ENCODE peak calls at places on chromosomes 5 and 9, in five cellular contexts. C is OCI-LY7, R is psoas muscle, N is fibroblast of lung, S is sigmoid colon. B is an unnamed sample.

GRCh38 chr9:4762889-4763521 is 22.0 kb upstream of the AK3 start:
- DNase-seq in C (no peak), R (no peak), N (no peak), S (peak), B (no peak)

GRCh38 chr5:10578869-10579268 is 15.0 kb downstream of the ANKRD33B start:
- DNase-seq in C (peak), R (no peak), N (no peak), S (no peak), B (no peak)

GRCh38 chr9:6354072-6354686 is 26.0 kb downstream of the TPD52L3 start:
- DNase-seq in C (peak), R (no peak), N (peak), S (no peak), B (peak)

GRCh38 chr5:33479321-33479720 is 38.6 kb downstream of the TARS1 start:
- DNase-seq in C (no peak), R (no peak), N (no peak), S (no peak), B (no peak)

GRCh38 chr5:164119806-164120440 is 614.5 kb downstream of the MAT2B start:
- DNase-seq in C (no peak), R (no peak), N (peak), S (no peak), B (peak)

GRCh38 chr9:20319641-20320337 is 302.5 kb downstream of the MLLT3 start:
- DNase-seq in C (no peak), R (no peak), N (peak), S (no peak), B (peak)

GRCh38 chr5:135213034-135213386 is 179.0 kb upstream of the PITX1 start:
- DNase-seq in C (no peak), R (no peak), N (no peak), S (no peak), B (no peak)

GRCh38 chr5:54990751-54991349 is 5.5 kb upstream of the ESM1 start:
- DNase-seq in C (no peak), R (no peak), N (peak), S (no peak), B (peak)

GRCh38 chr9:105191508-105192118 is 52.8 kb upstream of the SLC44A1 start:
- DNase-seq in C (no peak), R (no peak), N (peak), S (no peak), B (no peak)

GRCh38 chr5:53323943-53324642 is 156.3 kb upstream of the FST start:
- DNase-seq in C (no peak), R (no peak), N (no peak), S (no peak), B (peak)

GRCh38 chr5:58069846-58070245 is 390.0 kb downstream of the PLK2 start:
- DNase-seq in C (no peak), R (no peak), N (no peak), S (no peak), B (no peak)

GRCh38 chr9:88782931-88783451 is 208.3 kb upstream of the S1PR3 start:
- DNase-seq in C (no peak), R (no peak), N (no peak), S (no peak), B (no peak)

GRCh38 chr5:140261403-140262171 is 41.3 kb downstream of the PFDN1 start:
- DNase-seq in C (no peak), R (peak), N (peak), S (peak), B (peak)

GRCh38 chr9:110015759-110016158 is 192.2 kb downstream of the C9orf152 start:
- DNase-seq in C (no peak), R (no peak), N (peak), S (no peak), B (peak)

GRCh38 chr5:143495823-143496275 is 92.4 kb upstream of the NR3C1 start:
- DNase-seq in C (no peak), R (no peak), N (peak), S (no peak), B (peak)

GRCh38 chr5:669111-669841 is 23.9 kb downstream of the TPPP start:
- DNase-seq in C (peak), R (no peak), N (no peak), S (peak), B (no peak)

GRCh38 chr9:105157178-105157583 is 87.3 kb upstream of the SLC44A1 start:
- DNase-seq in C (peak), R (peak), N (peak), S (peak), B (peak)

GRCh38 chr9:104882574-104882973 is 45.4 kb downstream of the ABCA1 start:
- DNase-seq in C (no peak), R (no peak), N (no peak), S (no peak), B (no peak)

GRCh38 chr5:68027519-68027918 is 188.0 kb upstream of the PIK3R1 start:
- DNase-seq in C (no peak), R (no peak), N (peak), S (peak), B (peak)

GRCh38 chr5:172910828-172911627 is 48.2 kb upstream of the RPL26L1 start:
- DNase-seq in C (peak), R (peak), N (peak), S (peak), B (peak)

DNA sequence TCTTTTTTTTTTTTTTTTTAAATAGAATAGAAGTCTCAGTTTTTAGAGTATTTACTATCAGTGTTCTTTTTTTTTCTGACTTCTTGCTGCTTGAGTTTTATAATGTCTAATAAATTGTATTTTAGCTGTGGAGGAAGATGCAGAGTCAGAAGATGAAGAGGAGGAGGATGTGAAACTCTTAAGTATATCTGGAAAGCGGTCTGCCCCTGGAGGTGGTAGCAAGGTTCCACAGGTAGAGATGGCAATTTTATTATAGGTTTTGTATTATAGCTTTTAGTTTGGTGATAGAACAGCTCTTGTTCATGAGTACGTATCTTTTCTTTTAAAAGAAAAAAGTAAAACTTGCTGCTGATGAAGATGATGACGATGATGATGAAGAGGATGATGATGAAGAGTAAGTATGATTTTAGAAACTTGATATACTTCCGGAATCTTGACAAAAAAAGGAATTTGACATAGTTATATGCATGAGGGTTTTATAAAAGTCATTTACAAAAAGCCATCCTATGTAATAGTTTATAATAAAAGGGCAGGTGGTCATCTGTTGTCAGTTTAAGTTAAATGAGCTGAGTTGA is 5.0 kb downstream of the NPM1 start:
- DNase-seq in C (no peak), R (no peak), N (no peak), S (no peak), B (no peak)
- TF ChIP-seq CTCF in C (peak), R (no peak), N (no peak), S (no peak), B (no peak)

DNA sequence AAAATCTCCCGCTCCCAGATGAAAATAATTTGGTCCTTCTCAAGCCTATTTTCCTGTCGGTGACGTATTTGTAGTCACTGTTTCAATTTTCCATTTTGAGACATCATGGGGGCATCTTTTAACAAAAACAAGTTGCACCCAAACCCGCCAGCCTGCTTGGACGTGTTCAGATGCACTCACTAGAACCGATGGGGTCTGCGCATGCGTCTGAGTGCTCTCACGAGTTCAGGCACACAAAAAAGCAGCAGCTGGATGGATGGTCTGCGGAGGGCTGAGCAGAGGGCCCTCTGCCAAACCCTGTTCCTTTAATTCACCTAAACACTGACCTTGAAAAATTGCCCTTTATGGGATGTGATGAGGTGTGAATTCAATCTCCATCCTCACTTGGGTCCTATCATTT is 252.0 kb downstream of the NFIB start:
- DNase-seq in C (no peak), R (no peak), N (peak), S (no peak), B (no peak)
- TF ChIP-seq CTCF in C (no peak), R (no peak), N (no peak), S (no peak), B (no peak)

GRCh38 chr5:115586525-115587146 is 15.6 kb downstream of the TICAM2 start:
- DNase-seq in C (peak), R (no peak), N (peak), S (no peak), B (peak)
- TF ChIP-seq CTCF in C (peak), R (peak), N (peak), S (peak), B (peak)

GRCh38 chr5:111461261-111461671 is 51.1 kb downstream of the STARD4 start:
- DNase-seq in C (peak), R (no peak), N (peak), S (no peak), B (peak)
- TF ChIP-seq CTCF in C (peak), R (no peak), N (no peak), S (no peak), B (peak)

GRCh38 chr9:90872835-90873294 is 71.2 kb downstream of the SYK start:
- DNase-seq in C (no peak), R (no peak), N (no peak), S (no peak), B (no peak)

GRCh38 chr9:90871327-90871935 is 69.8 kb downstream of the SYK start:
- DNase-seq in C (no peak), R (no peak), N (no peak), S (no peak), B (no peak)

GRCh38 chr9:90873422-90873821 is 71.8 kb downstream of the SYK start:
- DNase-seq in C (no peak), R (no peak), N (no peak), S (no peak), B (no peak)

GRCh38 chr9:90870646-90871326 is 69.2 kb downstream of the SYK start:
- DNase-seq in C (peak), R (no peak), N (peak), S (no peak), B (peak)

DNA sequence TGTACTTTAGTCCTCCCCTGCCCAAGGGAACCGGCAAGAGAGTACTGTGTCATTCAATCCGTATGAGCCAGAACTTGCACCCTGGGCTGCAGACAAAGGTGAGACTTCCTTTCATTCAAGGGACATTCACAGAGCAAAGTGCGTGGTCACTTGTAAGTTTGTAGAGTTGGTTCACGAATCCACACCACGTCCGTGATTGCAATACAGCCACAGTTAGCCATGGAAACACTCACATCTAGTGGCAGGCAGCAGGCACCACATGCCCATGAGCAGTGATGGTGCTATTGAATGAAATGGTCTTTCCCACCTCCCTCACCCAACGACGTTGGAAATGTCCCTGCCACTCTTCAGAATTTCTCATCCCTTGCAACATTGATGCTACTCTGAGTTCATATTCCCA is 72.6 kb downstream of the SYK start:
- DNase-seq in C (no peak), R (no peak), N (no peak), S (no peak), B (no peak)
- TF ChIP-seq CTCF in C (no peak), R (no peak), N (no peak), S (no peak), B (peak)

GRCh38 chr9:77945798-77946197 is 85.8 kb downstream of the GNAQ start:
- DNase-seq in C (no peak), R (no peak), N (no peak), S (no peak), B (no peak)

GRCh38 chr9:77939149-77939668 is 92.4 kb downstream of the GNAQ start:
- DNase-seq in C (no peak), R (no peak), N (no peak), S (no peak), B (no peak)

GRCh38 chr9:77946969-77947368 is 84.6 kb downstream of the GNAQ start:
- DNase-seq in C (no peak), R (no peak), N (no peak), S (no peak), B (no peak)

GRCh38 chr9:77944556-77945261 is 86.9 kb downstream of the GNAQ start:
- DNase-seq in C (no peak), R (no peak), N (no peak), S (no peak), B (no peak)

DNA sequence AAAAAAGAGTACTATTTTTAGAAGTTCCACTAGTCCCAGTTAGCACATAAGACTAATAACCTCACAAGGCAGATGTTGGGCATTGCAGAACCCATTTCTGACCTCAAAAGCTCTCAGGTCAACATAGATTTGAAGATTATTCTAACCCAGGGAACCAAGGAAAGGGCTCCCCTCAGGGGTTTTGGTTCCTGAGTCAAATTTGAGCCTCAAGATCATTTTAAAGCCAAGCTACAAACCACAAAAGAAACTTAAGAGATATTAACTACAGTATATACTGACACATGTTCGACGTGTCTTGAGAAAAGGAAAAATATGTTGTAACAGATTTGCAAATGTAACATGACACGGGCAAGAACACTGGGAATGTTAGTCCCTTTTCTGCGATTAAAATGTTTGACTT is 88.6 kb downstream of the GNAQ start:
- DNase-seq in C (no peak), R (no peak), N (peak), S (no peak), B (no peak)
- TF ChIP-seq CTCF in C (no peak), R (no peak), N (no peak), S (no peak), B (no peak)

GRCh38 chr9:23492126-23493002 is 333.7 kb downstream of the ELAVL2 start:
- DNase-seq in C (peak), R (no peak), N (peak), S (no peak), B (peak)
- TF ChIP-seq CTCF in C (peak), R (peak), N (peak), S (no peak), B (peak)